ENCODE peak calls at places on chromosome 19, in four cellular contexts. B is prostate gland, U is tibial nerve, J is right lobe of liver. Y is an unnamed sample.

GRCh38 chr19:39778763-39779162 is at the start of gene LEUTX:
- DNase-seq in B (no peak), U (no peak), J (no peak), Y (no peak)

GRCh38 chr19:1384478-1385110 is 887 bp downstream of the NDUFS7 start:
- DNase-seq in B (no peak), U (no peak), J (no peak), Y (no peak)

GRCh38 chr19:32812571-32812970 is 57.0 kb downstream of the SLC7A9 start:
- DNase-seq in B (no peak), U (no peak), J (no peak), Y (no peak)

GRCh38 chr19:18057557-18057956 is 29.2 kb downstream of the IL12RB1 start:
- DNase-seq in B (peak; percentile 37), U (peak; percentile 29), J (peak; percentile 79), Y (no peak)

GRCh38 chr19:9721861-9722260 is 46.7 kb downstream of the ZNF846 start:
- DNase-seq in B (no peak), U (no peak), J (no peak), Y (no peak)

GRCh38 chr19:42552086-42553065 is 24.1 kb upstream of the CEACAM1 start:
- DNase-seq in B (no peak), U (no peak), J (no peak), Y (no peak)

GRCh38 chr19:33562636-33563035 is 41.0 kb upstream of the PEPD start:
- DNase-seq in B (no peak), U (no peak), J (no peak), Y (no peak)

GRCh38 chr19:17103177-17103576 is 27.6 kb downstream of the MYO9B start:
- DNase-seq in B (no peak), U (no peak), J (no peak), Y (no peak)

GRCh38 chr19:49921871-49922755 is 6.9 kb upstream of the ATF5 start:
- DNase-seq in B (no peak), U (no peak), J (no peak), Y (no peak)

GRCh38 chr19:40286674-40287421 is 1.7 kb upstream of the AKT2 start:
- DNase-seq in B (no peak), U (no peak), J (no peak), Y (no peak)

GRCh38 chr19:6030214-6030507 is 52.2 kb upstream of the RANBP3 start:
- DNase-seq in B (no peak), U (no peak), J (no peak), Y (no peak)

GRCh38 chr19:56312787-56313343 is 1.8 kb downstream of the ZSCAN5A start:
- DNase-seq in B (no peak), U (no peak), J (no peak), Y (no peak)

GRCh38 chr19:29527500-29528328 is 1.9 kb downstream of the VSTM2B start:
- DNase-seq in B (no peak), U (no peak), J (no peak), Y (no peak)

GRCh38 chr19:51136891-51137551 is 5.1 kb upstream of the SIGLEC7 start:
- DNase-seq in B (no peak), U (no peak), J (peak; percentile 52), Y (peak; percentile 42)

GRCh38 chr19:28615546-28615916 is 597.4 kb downstream of the UQCRFS1 start:
- DNase-seq in B (no peak), U (no peak), J (no peak), Y (no peak)

GRCh38 chr19:48095637-48096175 is 14.9 kb downstream of the PLA2G4C start:
- DNase-seq in B (no peak), U (no peak), J (no peak), Y (no peak)

GRCh38 chr19:48513289-48514122 is 1.9 kb upstream of the LMTK3 start:
- DNase-seq in B (peak; percentile 72), U (no peak), J (peak; percentile 72), Y (peak; percentile 69)

GRCh38 chr19:18353378-18354005 is 13.1 kb downstream of the PGPEP1 start:
- DNase-seq in B (no peak), U (no peak), J (no peak), Y (no peak)

GRCh38 chr19:44657211-44657921 is 13.7 kb downstream of the PVR start:
- DNase-seq in B (peak; percentile 17), U (peak; percentile 37), J (peak; percentile 65), Y (peak; percentile 64)

GRCh38 chr19:5083547-5083965 is 114.6 kb downstream of the KDM4B start:
- DNase-seq in B (no peak), U (no peak), J (no peak), Y (no peak)

GRCh38 chr19:29364224-29364726 is 151.3 kb upstream of the UQCRFS1 start:
- DNase-seq in B (no peak), U (no peak), J (no peak), Y (no peak)

GRCh38 chr19:17105548-17105947 is 30.0 kb downstream of the MYO9B start:
- DNase-seq in B (no peak), U (no peak), J (no peak), Y (no peak)

GRCh38 chr19:2469102-2469914 is 6.6 kb upstream of the GADD45B start:
- DNase-seq in B (no peak), U (no peak), J (no peak), Y (no peak)

GRCh38 chr19:33752018-33752790 is 44.5 kb upstream of the KCTD15 start:
- DNase-seq in B (no peak), U (no peak), J (no peak), Y (no peak)

GRCh38 chr19:45168767-45169351 is 8.1 kb upstream of the NKPD1 start:
- DNase-seq in B (no peak), U (no peak), J (no peak), Y (no peak)

GRCh38 chr19:45250832-45251451 is at the start of gene MARK4:
- DNase-seq in B (peak; percentile 35), U (no peak), J (peak; percentile 66), Y (peak; percentile 31)

GRCh38 chr19:41740415-41741243 is 14.7 kb upstream of the CEACAM6 start:
- DNase-seq in B (no peak), U (no peak), J (no peak), Y (no peak)

GRCh38 chr19:5356918-5357317 is 16.3 kb upstream of the PTPRS start:
- DNase-seq in B (no peak), U (no peak), J (no peak), Y (no peak)

GRCh38 chr19:3450796-3451411 is 29.4 kb downstream of the SMIM24 start:
- DNase-seq in B (no peak), U (no peak), J (no peak), Y (peak; percentile 60)

GRCh38 chr19:45136507-45137178 is 24.1 kb downstream of the NKPD1 start:
- DNase-seq in B (no peak), U (no peak), J (no peak), Y (no peak)

GRCh38 chr19:23263870-23264590 is 13.8 kb upstream of the ZNF724 start:
- DNase-seq in B (no peak), U (no peak), J (peak; percentile 63), Y (no peak)

GRCh38 chr19:29714953-29715694 is at the start of gene C19orf12:
- DNase-seq in B (peak; percentile 22), U (no peak), J (peak; percentile 71), Y (peak; percentile 49)

GRCh38 chr19:41322451-41322850 is 12.5 kb downstream of the CCDC97 start:
- DNase-seq in B (no peak), U (no peak), J (peak; percentile 44), Y (no peak)

GRCh38 chr19:873084-874019 is 13.9 kb downstream of the CFD start:
- DNase-seq in B (no peak), U (no peak), J (no peak), Y (peak; percentile 70)

GRCh38 chr19:55166530-55167268 is at the start of gene DNAAF3:
- DNase-seq in B (peak; percentile 90), U (peak; percentile 41), J (peak; percentile 92), Y (peak; percentile 94)
- H3K4me3 ChIP-seq in B (peak within 1 kb of the TSS; percentile 32), U (peak within 1 kb of the TSS; percentile 45), J (peak within 1 kb of the TSS; percentile 54), Y (no peak within 1 kb of the TSS)

GRCh38 chr19:57436392-57436791 is 1.3 kb downstream of the ZNF749 start:
- DNase-seq in B (no peak), U (no peak), J (no peak), Y (no peak)

GRCh38 chr19:57435062-57435978 is at the start of gene ZNF749:
- DNase-seq in B (peak; percentile 99), U (peak; percentile 97), J (peak; percentile 99), Y (peak; percentile 99)

GRCh38 chr19:57441979-57442752 is 7.0 kb downstream of the ZNF749 start:
- DNase-seq in B (no peak), U (no peak), J (no peak), Y (no peak)

GRCh38 chr19:57437931-57438330 is 2.8 kb downstream of the ZNF749 start:
- DNase-seq in B (no peak), U (no peak), J (no peak), Y (no peak)

GRCh38 chr19:57438925-57439324 is 3.8 kb downstream of the ZNF749 start:
- DNase-seq in B (no peak), U (no peak), J (no peak), Y (no peak)
- TF ChIP-seq CTCF in B (no peak), U (no peak), J (no peak), Y (no peak)

GRCh38 chr19:46480409-46480808 is 9.0 kb upstream of the PNMA8A start:
- DNase-seq in B (no peak), U (no peak), J (no peak), Y (no peak)
- H3K4me3 ChIP-seq in B (no peak overlapping the region), U (no peak overlapping the region), J (no peak overlapping the region), Y (no peak overlapping the region)

DNA sequence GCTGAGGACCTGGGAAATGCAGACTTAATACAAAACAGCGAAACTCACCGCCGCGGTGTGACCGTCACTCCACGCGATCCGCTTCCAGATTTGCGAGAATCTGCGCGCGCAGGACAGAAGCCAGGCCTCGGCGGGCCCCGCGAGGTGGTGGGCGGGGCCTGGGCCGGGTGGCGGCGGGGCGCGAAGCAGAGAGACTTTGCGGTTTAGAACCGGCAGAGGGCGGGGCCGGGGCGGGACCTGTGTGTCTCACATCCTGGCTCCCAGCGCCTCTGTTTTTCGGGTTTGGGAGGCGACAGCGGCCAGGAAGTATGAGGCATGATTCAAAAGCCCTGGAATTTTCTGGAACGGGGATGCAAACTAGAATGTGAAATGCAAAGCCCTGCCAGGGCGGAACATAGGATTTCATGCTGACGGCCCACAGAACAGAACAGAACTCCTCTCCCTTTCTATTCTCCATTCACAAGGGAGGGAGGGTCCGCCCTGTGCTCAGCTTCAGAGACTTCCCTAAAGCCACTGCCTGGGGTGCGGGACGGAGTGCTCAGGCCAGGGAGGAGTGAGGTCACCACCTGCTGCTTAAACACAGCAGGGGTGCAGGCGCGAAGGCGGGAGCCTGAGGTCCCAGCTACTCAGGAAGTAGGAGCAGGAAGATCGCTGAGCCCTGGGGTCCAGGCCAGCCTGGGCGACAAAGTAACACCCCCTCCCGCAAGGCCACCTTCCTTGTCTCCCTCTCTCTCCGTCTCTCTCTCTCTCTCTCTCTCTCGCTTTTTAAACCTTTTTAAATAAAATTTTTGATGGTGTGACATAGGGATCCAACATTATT is 44.2 kb downstream of the ZNF611 start:
- DNase-seq in B (peak; percentile 95), U (peak; percentile 90), J (peak; percentile 87), Y (peak; percentile 93)
- TF ChIP-seq CTCF in B (peak; percentile 60), U (peak; percentile 38), J (no peak), Y (no peak)

Y was measured in lung.